ENCODE peak calls at places on chromosomes 11 and 22, in ten cellular contexts. G, D, I, V, Z, F, E, C, O and M are unnamed samples.

GRCh38 chr11:106763516-106763915 is 254.8 kb downstream of the GUCY1A2 start:
- DNase-seq in G (no peak), D (no peak), I (no peak), V (no peak), Z (no peak), F (no peak), E (no peak), C (no peak), O (no peak), M (no peak)

GRCh38 chr11:31812392-31813241 is 1.5 kb upstream of the PAX6 start:
- DNase-seq in G (no peak), D (peak), I (no peak), V (no peak), Z (no peak), F (no peak), E (no peak), C (no peak), O (no peak), M (peak)

GRCh38 chr11:67664213-67664585 is 10.2 kb downstream of the ALDH3B2 start:
- DNase-seq in G (no peak), D (no peak), I (no peak), V (no peak), Z (no peak), F (no peak), E (no peak), C (no peak), O (no peak), M (no peak)

GRCh38 chr11:128582496-128583366 is 4.6 kb downstream of the ETS1 start:
- DNase-seq in G (no peak), D (no peak), I (no peak), V (peak), Z (peak), F (peak), E (peak), C (no peak), O (peak), M (no peak)

GRCh38 chr22:42877158-42877557 is 20.1 kb upstream of the ARFGAP3 start:
- DNase-seq in G (no peak), D (no peak), I (no peak), V (no peak), Z (no peak), F (no peak), E (no peak), C (no peak), O (no peak), M (no peak)

GRCh38 chr11:55457641-55458040 is 89.9 kb downstream of the OR4A15 start:
- DNase-seq in G (no peak), D (no peak), I (no peak), V (no peak), Z (no peak), F (no peak), E (no peak), C (no peak), O (no peak), M (no peak)

GRCh38 chr11:73273246-73273890 is 1.2 kb downstream of the P2RY6 start:
- DNase-seq in G (no peak), D (no peak), I (no peak), V (no peak), Z (no peak), F (no peak), E (no peak), C (peak), O (peak), M (no peak)

GRCh38 chr11:117345039-117345438 is 17.4 kb downstream of the CEP164 start:
- DNase-seq in G (no peak), D (no peak), I (no peak), V (no peak), Z (no peak), F (peak), E (no peak), C (no peak), O (no peak), M (no peak)

GRCh38 chr11:69217276-69218105 is 61.8 kb downstream of the SMIM38 start:
- DNase-seq in G (peak), D (no peak), I (no peak), V (no peak), Z (no peak), F (no peak), E (no peak), C (peak), O (peak), M (peak)

GRCh38 chr11:2134022-2135010 is 4.9 kb downstream of the IGF2 start:
- DNase-seq in G (no peak), D (no peak), I (no peak), V (no peak), Z (no peak), F (no peak), E (no peak), C (no peak), O (no peak), M (no peak)

GRCh38 chr22:30245181-30245984 is 1.2 kb downstream of the LIF start:
- DNase-seq in G (no peak), D (no peak), I (no peak), V (no peak), Z (no peak), F (no peak), E (no peak), C (no peak), O (no peak), M (no peak)

GRCh38 chr22:30246962-30247376 is 410 bp upstream of the LIF start:
- DNase-seq in G (no peak), D (no peak), I (no peak), V (no peak), Z (no peak), F (no peak), E (no peak), C (no peak), O (no peak), M (no peak)

GRCh38 chr22:30247561-30247960 is 1.0 kb upstream of the LIF start:
- DNase-seq in G (no peak), D (no peak), I (no peak), V (no peak), Z (no peak), F (no peak), E (no peak), C (no peak), O (no peak), M (no peak)

GRCh38 chr22:30247974-30248373 is 1.4 kb upstream of the LIF start:
- DNase-seq in G (no peak), D (no peak), I (no peak), V (no peak), Z (no peak), F (no peak), E (no peak), C (no peak), O (no peak), M (no peak)

GRCh38 chr22:30245985-30246901 is at the start of gene LIF:
- DNase-seq in G (no peak), D (peak), I (peak), V (peak), Z (no peak), F (peak), E (no peak), C (no peak), O (no peak), M (no peak)
- TF ChIP-seq POLR2A in G (no peak), D (no peak), I (no peak), V (no peak), Z (no peak), F (peak), E (no peak), C (no peak), O (no peak), M (no peak)

DNA sequence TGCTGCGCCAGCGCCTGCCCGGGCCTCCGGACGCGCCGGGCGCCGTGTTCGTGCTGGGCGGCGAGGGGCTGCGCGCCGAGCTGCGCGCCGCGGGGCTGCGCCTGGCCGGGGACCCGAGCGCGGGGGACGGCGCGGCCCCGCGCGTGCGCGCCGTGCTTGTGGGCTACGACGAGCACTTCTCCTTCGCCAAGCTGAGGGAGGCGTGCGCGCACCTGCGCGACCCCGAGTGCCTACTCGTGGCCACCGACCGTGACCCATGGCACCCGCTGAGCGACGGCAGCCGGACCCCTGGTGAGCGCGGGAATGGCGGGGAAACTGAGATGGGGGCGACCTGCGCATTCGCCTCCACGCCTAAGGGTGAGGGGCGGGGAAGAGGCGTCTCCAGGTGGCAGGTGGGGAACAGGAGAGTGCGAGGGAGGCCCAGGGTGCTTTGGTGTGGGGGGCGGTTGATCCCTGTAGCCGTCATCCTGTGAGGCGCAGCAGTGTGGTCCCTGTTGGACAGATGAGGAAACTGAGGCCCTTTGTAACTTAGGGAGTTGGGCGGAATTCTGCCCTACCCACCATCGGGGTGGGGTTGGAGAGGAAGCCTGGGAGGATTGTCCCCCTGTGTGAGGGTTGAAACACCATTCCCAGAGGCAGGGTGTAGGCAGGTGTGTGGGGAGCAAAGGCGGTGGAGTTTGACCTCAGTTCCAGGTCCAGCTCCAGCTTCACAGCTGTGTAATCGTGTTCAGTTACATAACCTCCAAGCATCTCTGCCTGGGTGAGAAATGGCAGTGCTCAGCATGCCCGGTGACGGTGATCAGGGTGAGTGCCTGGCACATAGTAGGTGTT is 758 bp downstream of the PDXP start:
- DNase-seq in G (no peak), D (peak), I (no peak), V (peak), Z (no peak), F (no peak), E (no peak), C (no peak), O (no peak), M (no peak)
- TF ChIP-seq POLR2A in G (no peak), D (no peak), I (no peak), V (no peak), Z (no peak), F (no peak), E (no peak), C (no peak), O (no peak), M (no peak)

GRCh38 chr11:79397252-79397651 is 43.6 kb downstream of the TENM4 start:
- DNase-seq in G (no peak), D (no peak), I (no peak), V (no peak), Z (no peak), F (peak), E (peak), C (no peak), O (no peak), M (no peak)

GRCh38 chr11:79393362-79394043 is 47.3 kb downstream of the TENM4 start:
- DNase-seq in G (no peak), D (no peak), I (no peak), V (peak), Z (no peak), F (no peak), E (no peak), C (no peak), O (no peak), M (no peak)

GRCh38 chr11:79396674-79397073 is 44.2 kb downstream of the TENM4 start:
- DNase-seq in G (no peak), D (no peak), I (no peak), V (no peak), Z (no peak), F (peak), E (no peak), C (no peak), O (no peak), M (no peak)

GRCh38 chr11:79400206-79400605 is 40.6 kb downstream of the TENM4 start:
- DNase-seq in G (no peak), D (no peak), I (no peak), V (no peak), Z (no peak), F (no peak), E (no peak), C (no peak), O (no peak), M (no peak)

DNA sequence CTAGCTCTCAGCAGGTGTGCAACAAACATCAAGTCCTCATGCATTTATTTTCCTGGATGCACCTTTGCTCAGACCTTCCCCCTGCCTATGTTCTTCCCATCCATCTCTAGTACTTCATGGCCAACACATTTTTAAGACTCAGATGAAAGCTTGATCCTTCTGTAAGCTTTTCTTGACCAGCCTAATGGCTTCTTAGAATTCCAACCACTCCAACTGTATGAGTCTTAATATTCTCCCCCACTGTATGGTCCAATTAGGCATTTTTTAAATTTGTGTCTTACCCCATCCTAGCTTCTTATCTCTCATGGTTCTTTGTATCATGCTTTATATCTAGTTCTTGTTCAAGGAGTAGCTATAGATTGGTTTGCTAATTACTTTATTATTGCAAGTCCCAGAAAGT is 44.8 kb downstream of the TENM4 start:
- DNase-seq in G (no peak), D (no peak), I (no peak), V (no peak), Z (no peak), F (no peak), E (no peak), C (no peak), O (no peak), M (no peak)
- TF ChIP-seq POLR2A in G (no peak), D (no peak), I (no peak), V (no peak), Z (no peak), F (no peak), E (no peak), C (no peak), O (no peak), M (no peak)

DNA sequence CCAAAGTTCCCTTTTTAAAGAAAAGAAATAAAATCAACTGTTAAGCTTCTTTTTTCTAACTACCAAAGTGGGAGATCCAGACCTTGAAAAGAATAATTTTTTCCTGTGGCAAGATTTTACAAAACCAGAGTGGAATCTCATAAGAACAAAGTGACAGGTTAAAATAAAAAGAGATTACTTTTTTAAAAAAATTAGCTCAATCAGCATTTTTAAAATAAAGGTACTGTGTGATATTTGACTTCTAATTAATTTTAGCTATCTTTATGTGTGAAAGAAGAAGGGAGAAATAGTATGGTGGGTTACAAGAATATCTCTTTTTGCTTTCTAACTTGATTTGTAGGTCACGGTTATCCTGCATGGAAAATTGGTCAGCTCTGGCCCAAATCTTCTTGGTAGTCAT is 92.8 kb upstream of the ALKBH3 start:
- DNase-seq in G (no peak), D (no peak), I (no peak), V (no peak), Z (no peak), F (no peak), E (no peak), C (no peak), O (no peak), M (no peak)
- TF ChIP-seq POLR2A in G (no peak), D (no peak), I (no peak), V (no peak), Z (no peak), F (no peak), E (no peak), C (no peak), O (no peak), M (no peak)

GRCh38 chr11:63829823-63830489 is 9.0 kb upstream of the MARK2 start:
- DNase-seq in G (no peak), D (no peak), I (no peak), V (no peak), Z (no peak), F (peak), E (no peak), C (no peak), O (no peak), M (no peak)

GRCh38 chr11:63833048-63833447 is 5.9 kb upstream of the MARK2 start:
- DNase-seq in G (no peak), D (no peak), I (no peak), V (no peak), Z (no peak), F (no peak), E (no peak), C (no peak), O (no peak), M (no peak)

GRCh38 chr11:63831326-63831725 is 7.6 kb upstream of the MARK2 start:
- DNase-seq in G (no peak), D (no peak), I (no peak), V (no peak), Z (no peak), F (no peak), E (no peak), C (no peak), O (no peak), M (no peak)

GRCh38 chr11:63834532-63835155 is 4.3 kb upstream of the MARK2 start:
- DNase-seq in G (no peak), D (no peak), I (no peak), V (no peak), Z (no peak), F (no peak), E (no peak), C (no peak), O (no peak), M (no peak)

GRCh38 chr11:63832336-63832735 is 6.6 kb upstream of the MARK2 start:
- DNase-seq in G (no peak), D (no peak), I (no peak), V (no peak), Z (no peak), F (no peak), E (no peak), C (no peak), O (no peak), M (no peak)
- TF ChIP-seq POLR2A in G (no peak), D (no peak), I (no peak), V (no peak), Z (no peak), F (no peak), E (no peak), C (no peak), O (no peak), M (no peak)

DNA sequence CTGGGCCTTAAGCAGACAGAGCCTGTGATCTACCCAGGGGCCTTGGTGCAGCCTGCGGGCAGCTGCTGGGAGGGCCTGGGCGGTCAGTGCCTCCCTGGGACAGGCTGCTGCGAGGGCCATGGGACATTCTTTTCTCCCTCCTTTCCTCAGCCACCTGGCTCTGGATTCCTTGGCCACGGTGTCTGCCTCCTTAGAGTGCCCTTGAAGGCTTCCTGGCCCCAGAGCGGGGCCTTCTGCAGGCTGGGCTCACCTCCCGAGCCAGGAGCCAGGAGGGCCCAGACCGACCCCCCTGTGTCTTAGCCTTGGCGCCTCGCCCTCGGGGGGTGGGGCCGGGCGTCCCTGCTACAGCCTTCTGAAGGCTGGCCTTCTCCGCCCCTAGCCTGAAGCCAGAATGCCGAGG is 231.2 kb downstream of the TBC1D22A start:
- DNase-seq in G (no peak), D (no peak), I (no peak), V (peak), Z (no peak), F (no peak), E (no peak), C (peak), O (no peak), M (no peak)
- TF ChIP-seq POLR2A in G (no peak), D (no peak), I (no peak), V (no peak), Z (no peak), F (no peak), E (no peak), C (no peak), O (no peak), M (no peak)

GRCh38 chr22:35257321-35258143 is at the start of gene HMGXB4:
- DNase-seq in G (peak), D (peak), I (peak), V (peak), Z (peak), F (peak), E (peak), C (peak), O (peak), M (no peak)
- TF ChIP-seq POLR2A in G (no peak), D (no peak), I (no peak), V (no peak), Z (no peak), F (peak), E (peak), C (no peak), O (no peak), M (no peak)

DNA sequence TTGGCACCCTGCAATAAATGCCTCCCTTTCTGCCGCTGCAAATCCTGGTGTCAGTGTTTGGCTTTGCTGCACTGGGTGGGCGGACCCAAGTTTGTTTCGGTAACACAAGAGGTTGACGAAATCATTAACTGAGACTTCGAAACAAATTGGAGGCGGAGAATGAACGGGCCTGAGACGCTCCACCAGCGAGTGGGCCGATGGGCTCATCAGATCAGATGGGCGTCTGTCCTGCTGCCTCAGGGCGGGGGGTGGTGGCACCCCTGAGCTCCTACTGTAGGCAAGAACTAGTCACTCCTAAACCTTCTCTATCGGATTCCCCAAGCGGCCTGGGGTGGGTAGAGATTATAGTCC is 918 bp upstream of the CAPN5 start:
- DNase-seq in G (no peak), D (no peak), I (no peak), V (peak), Z (no peak), F (peak), E (no peak), C (no peak), O (peak), M (no peak)
- TF ChIP-seq POLR2A in G (no peak), D (no peak), I (no peak), V (peak), Z (no peak), F (no peak), E (no peak), C (no peak), O (no peak), M (no peak)

GRCh38 chr22:50507991-50508884 is at the start of gene NCAPH2:
- DNase-seq in G (peak), D (peak), I (peak), V (peak), Z (peak), F (peak), E (peak), C (peak), O (peak), M (no peak)

GRCh38 chr22:50506611-50507420 is 686 bp downstream of the LMF2 start:
- DNase-seq in G (peak), D (peak), I (no peak), V (peak), Z (no peak), F (no peak), E (no peak), C (no peak), O (peak), M (no peak)

GRCh38 chr22:50508897-50509296 is 873 bp downstream of the NCAPH2 start:
- DNase-seq in G (no peak), D (no peak), I (no peak), V (no peak), Z (no peak), F (no peak), E (no peak), C (no peak), O (no peak), M (no peak)

GRCh38 chr22:50505776-50506610 is 1.5 kb downstream of the LMF2 start:
- DNase-seq in G (no peak), D (peak), I (no peak), V (peak), Z (no peak), F (no peak), E (no peak), C (no peak), O (peak), M (no peak)

DNA sequence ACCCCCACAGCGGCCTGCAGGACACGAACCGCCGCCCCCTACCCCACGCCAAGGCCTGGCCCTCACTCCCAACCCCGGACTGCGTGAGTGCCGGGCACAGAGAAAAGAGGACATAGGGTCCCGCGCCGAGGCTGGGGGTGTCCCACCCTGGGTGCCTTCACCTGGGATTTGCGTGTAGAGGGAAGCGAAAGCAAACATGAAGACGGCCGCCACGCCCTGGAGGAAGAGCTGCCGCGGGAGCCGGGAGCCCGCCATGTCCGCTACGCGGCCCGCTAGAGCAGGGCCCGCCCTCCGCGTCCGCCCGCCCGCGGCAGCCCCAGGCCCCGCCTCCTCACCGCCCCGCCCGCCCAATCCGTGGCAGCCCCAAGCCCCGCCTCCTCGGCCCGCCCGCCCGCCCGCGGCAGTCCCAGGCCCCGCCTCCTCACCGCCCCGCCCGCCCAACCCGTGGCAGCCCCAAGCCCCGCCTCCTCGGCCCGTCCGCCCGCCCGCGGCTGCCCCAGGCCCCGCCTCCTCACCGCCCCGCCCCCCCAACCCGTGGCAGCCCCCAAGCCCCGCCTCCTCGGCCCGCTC is at the start of gene LMF2:
- DNase-seq in G (peak), D (peak), I (peak), V (peak), Z (peak), F (no peak), E (peak), C (peak), O (peak), M (no peak)
- TF ChIP-seq POLR2A in G (no peak), D (no peak), I (peak), V (peak), Z (peak), F (peak), E (peak), C (no peak), O (peak), M (peak)